ENCODE peak calls at places on chromosomes 12 and 14, in seven cellular contexts. One of them, this sample, is unnamed.

GRCh38 chr12:96720363-96720705 is 186.7 kb upstream of the NEDD1 start:
- DNase-seq in heart left ventricle: peak; percentile 56
- DNase-seq in fibroblast of lung: no peak
- DNase-seq in left ventricle myocardium inferior: no peak
- DNase-seq in MM.1S: peak; percentile 84
- DNase-seq in naive thymus-derived CD4-positive, alpha-beta T cell: peak; percentile 6
- DNase-seq in stomach: no peak
- DNase-seq in this sample: no peak

GRCh38 chr12:59459966-59460365 is 135.9 kb upstream of the SLC16A7 start:
- DNase-seq in heart left ventricle: no peak
- DNase-seq in fibroblast of lung: peak; percentile 21
- DNase-seq in left ventricle myocardium inferior: no peak
- DNase-seq in MM.1S: no peak
- DNase-seq in naive thymus-derived CD4-positive, alpha-beta T cell: no peak
- DNase-seq in stomach: no peak
- DNase-seq in this sample: no peak

GRCh38 chr12:124921200-124922008 is 7.0 kb upstream of the UBC start:
- DNase-seq in heart left ventricle: peak; percentile 74
- DNase-seq in fibroblast of lung: peak; percentile 79
- DNase-seq in left ventricle myocardium inferior: peak; percentile 45
- DNase-seq in MM.1S: peak; percentile 72
- DNase-seq in naive thymus-derived CD4-positive, alpha-beta T cell: peak; percentile 77
- DNase-seq in stomach: peak; percentile 63
- DNase-seq in this sample: peak; percentile 49

GRCh38 chr14:36996133-36996856 is 176.1 kb downstream of the SLC25A21 start:
- DNase-seq in heart left ventricle: no peak
- DNase-seq in fibroblast of lung: peak; percentile 38
- DNase-seq in left ventricle myocardium inferior: no peak
- DNase-seq in MM.1S: no peak
- DNase-seq in naive thymus-derived CD4-positive, alpha-beta T cell: no peak
- DNase-seq in stomach: no peak
- DNase-seq in this sample: no peak

GRCh38 chr12:111581434-111582132 is 17.5 kb downstream of the ATXN2 start:
- DNase-seq in heart left ventricle: no peak
- DNase-seq in fibroblast of lung: no peak
- DNase-seq in left ventricle myocardium inferior: no peak
- DNase-seq in MM.1S: no peak
- DNase-seq in naive thymus-derived CD4-positive, alpha-beta T cell: no peak
- DNase-seq in stomach: no peak
- DNase-seq in this sample: no peak

GRCh38 chr14:86296173-86296572 is 766.2 kb downstream of the FLRT2 start:
- DNase-seq in heart left ventricle: no peak
- DNase-seq in fibroblast of lung: peak; percentile 70
- DNase-seq in left ventricle myocardium inferior: no peak
- DNase-seq in MM.1S: no peak
- DNase-seq in naive thymus-derived CD4-positive, alpha-beta T cell: no peak
- DNase-seq in stomach: no peak
- DNase-seq in this sample: no peak

GRCh38 chr14:21241218-21241819 is 27.9 kb downstream of the HNRNPC start:
- DNase-seq in heart left ventricle: no peak
- DNase-seq in fibroblast of lung: peak; percentile 57
- DNase-seq in left ventricle myocardium inferior: no peak
- DNase-seq in MM.1S: no peak
- DNase-seq in naive thymus-derived CD4-positive, alpha-beta T cell: no peak
- DNase-seq in stomach: no peak
- DNase-seq in this sample: no peak

GRCh38 chr14:67372833-67373232 is 12.7 kb downstream of the EIF2S1 start:
- DNase-seq in heart left ventricle: no peak
- DNase-seq in fibroblast of lung: no peak
- DNase-seq in left ventricle myocardium inferior: no peak
- DNase-seq in MM.1S: no peak
- DNase-seq in naive thymus-derived CD4-positive, alpha-beta T cell: no peak
- DNase-seq in stomach: no peak
- DNase-seq in this sample: no peak

GRCh38 chr12:11815397-11815796 is 165.9 kb downstream of the ETV6 start:
- DNase-seq in heart left ventricle: no peak
- DNase-seq in fibroblast of lung: no peak
- DNase-seq in left ventricle myocardium inferior: no peak
- DNase-seq in MM.1S: no peak
- DNase-seq in naive thymus-derived CD4-positive, alpha-beta T cell: no peak
- DNase-seq in stomach: no peak
- DNase-seq in this sample: no peak

GRCh38 chr12:106138646-106139421 is at the start of gene NUAK1:
- DNase-seq in heart left ventricle: peak; percentile 92
- DNase-seq in fibroblast of lung: peak; percentile 33
- DNase-seq in left ventricle myocardium inferior: peak; percentile 82
- DNase-seq in MM.1S: peak; percentile 84
- DNase-seq in naive thymus-derived CD4-positive, alpha-beta T cell: no peak
- DNase-seq in stomach: peak; percentile 54
- DNase-seq in this sample: peak; percentile 77

GRCh38 chr12:131432532-131433260 is 278.2 kb upstream of the SFSWAP start:
- DNase-seq in heart left ventricle: no peak
- DNase-seq in fibroblast of lung: no peak
- DNase-seq in left ventricle myocardium inferior: no peak
- DNase-seq in MM.1S: no peak
- DNase-seq in naive thymus-derived CD4-positive, alpha-beta T cell: no peak
- DNase-seq in stomach: peak; percentile 5
- DNase-seq in this sample: no peak

GRCh38 chr14:33951183-33951840 is 438 bp upstream of the EGLN3 start:
- DNase-seq in heart left ventricle: no peak
- DNase-seq in fibroblast of lung: no peak
- DNase-seq in left ventricle myocardium inferior: no peak
- DNase-seq in MM.1S: no peak
- DNase-seq in naive thymus-derived CD4-positive, alpha-beta T cell: no peak
- DNase-seq in stomach: no peak
- DNase-seq in this sample: no peak

GRCh38 chr14:25841226-25841625 is 756.6 kb downstream of the NOVA1 start:
- DNase-seq in heart left ventricle: no peak
- DNase-seq in fibroblast of lung: no peak
- DNase-seq in left ventricle myocardium inferior: no peak
- DNase-seq in MM.1S: no peak
- DNase-seq in naive thymus-derived CD4-positive, alpha-beta T cell: no peak
- DNase-seq in stomach: no peak
- DNase-seq in this sample: no peak

GRCh38 chr12:62931481-62931880 is 3.5 kb downstream of the PPM1H start:
- DNase-seq in heart left ventricle: no peak
- DNase-seq in fibroblast of lung: no peak
- DNase-seq in left ventricle myocardium inferior: no peak
- DNase-seq in MM.1S: no peak
- DNase-seq in naive thymus-derived CD4-positive, alpha-beta T cell: no peak
- DNase-seq in stomach: no peak
- DNase-seq in this sample: no peak

GRCh38 chr12:108789546-108789945 is 58.2 kb upstream of the CORO1C start:
- DNase-seq in heart left ventricle: no peak
- DNase-seq in fibroblast of lung: no peak
- DNase-seq in left ventricle myocardium inferior: peak; percentile 4
- DNase-seq in MM.1S: no peak
- DNase-seq in naive thymus-derived CD4-positive, alpha-beta T cell: no peak
- DNase-seq in stomach: no peak
- DNase-seq in this sample: no peak

GRCh38 chr12:126617312-126617711 is 1552.1 kb downstream of the AACS start:
- DNase-seq in heart left ventricle: no peak
- DNase-seq in fibroblast of lung: no peak
- DNase-seq in left ventricle myocardium inferior: no peak
- DNase-seq in MM.1S: peak; percentile 7
- DNase-seq in naive thymus-derived CD4-positive, alpha-beta T cell: no peak
- DNase-seq in stomach: no peak
- DNase-seq in this sample: no peak

GRCh38 chr14:78010688-78011087 is 159.5 kb upstream of the NRXN3 start:
- DNase-seq in heart left ventricle: no peak
- DNase-seq in fibroblast of lung: no peak
- DNase-seq in left ventricle myocardium inferior: no peak
- DNase-seq in MM.1S: no peak
- DNase-seq in naive thymus-derived CD4-positive, alpha-beta T cell: no peak
- DNase-seq in stomach: no peak
- DNase-seq in this sample: peak; percentile 61

GRCh38 chr14:55255979-55256378 is 15.2 kb upstream of the FBXO34 start:
- DNase-seq in heart left ventricle: no peak
- DNase-seq in fibroblast of lung: no peak
- DNase-seq in left ventricle myocardium inferior: no peak
- DNase-seq in MM.1S: no peak
- DNase-seq in naive thymus-derived CD4-positive, alpha-beta T cell: no peak
- DNase-seq in stomach: no peak
- DNase-seq in this sample: no peak

DNA sequence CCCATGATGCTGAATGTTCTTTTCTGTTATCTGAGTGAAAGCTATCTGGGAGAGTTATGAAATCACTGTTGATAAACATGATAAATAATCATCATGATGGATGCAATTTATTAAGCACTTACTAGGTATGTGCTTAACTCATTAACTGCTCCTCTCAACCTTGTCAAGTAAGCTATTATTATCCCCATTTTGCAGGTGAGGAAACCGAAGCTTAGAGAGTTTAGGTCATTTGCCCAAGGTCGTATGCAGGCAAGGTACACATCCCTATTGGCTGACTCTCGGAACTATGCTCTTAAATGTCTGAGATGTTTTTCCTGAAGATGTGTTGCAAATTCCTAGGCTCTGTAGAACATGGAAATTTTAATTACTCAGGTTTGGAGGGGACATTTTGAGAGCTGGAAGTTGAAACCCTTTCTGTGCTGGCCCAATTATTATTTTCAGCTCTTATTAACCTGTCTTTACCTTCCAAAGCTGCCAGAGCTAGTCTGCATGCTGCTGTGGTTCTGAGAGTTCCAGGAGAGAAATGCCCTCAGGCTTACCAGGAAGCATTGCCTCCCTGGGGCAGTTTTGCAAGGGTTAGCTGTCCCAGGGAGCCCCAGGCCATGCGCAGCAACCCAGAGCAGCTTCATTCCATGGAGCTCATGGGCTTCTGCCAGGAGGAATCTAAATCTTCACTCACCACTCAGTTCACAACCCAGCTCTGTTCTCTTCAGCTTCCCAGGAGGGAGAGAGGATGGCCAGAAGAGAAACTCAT is 55.6 kb upstream of the OAS1 start:
- DNase-seq in heart left ventricle: no peak
- DNase-seq in fibroblast of lung: no peak
- DNase-seq in left ventricle myocardium inferior: no peak
- DNase-seq in MM.1S: no peak
- DNase-seq in naive thymus-derived CD4-positive, alpha-beta T cell: no peak
- DNase-seq in stomach: no peak
- DNase-seq in this sample: no peak
- H3K27me3 ChIP-seq in heart left ventricle: no peaks in the 10 kb centered on the region
- H3K27me3 ChIP-seq in fibroblast of lung: peaks cover 4% of the 10 kb centered on the region
- H3K27me3 ChIP-seq in left ventricle myocardium inferior: peaks cover 95% of the 10 kb centered on the region
- H3K27me3 ChIP-seq in MM.1S: no peaks in the 10 kb centered on the region
- H3K27me3 ChIP-seq in naive thymus-derived CD4-positive, alpha-beta T cell: no peaks in the 10 kb centered on the region
- H3K27me3 ChIP-seq in stomach: peaks cover 24% of the 10 kb centered on the region
- H3K27me3 ChIP-seq in this sample: no peaks in the 10 kb centered on the region

DNA sequence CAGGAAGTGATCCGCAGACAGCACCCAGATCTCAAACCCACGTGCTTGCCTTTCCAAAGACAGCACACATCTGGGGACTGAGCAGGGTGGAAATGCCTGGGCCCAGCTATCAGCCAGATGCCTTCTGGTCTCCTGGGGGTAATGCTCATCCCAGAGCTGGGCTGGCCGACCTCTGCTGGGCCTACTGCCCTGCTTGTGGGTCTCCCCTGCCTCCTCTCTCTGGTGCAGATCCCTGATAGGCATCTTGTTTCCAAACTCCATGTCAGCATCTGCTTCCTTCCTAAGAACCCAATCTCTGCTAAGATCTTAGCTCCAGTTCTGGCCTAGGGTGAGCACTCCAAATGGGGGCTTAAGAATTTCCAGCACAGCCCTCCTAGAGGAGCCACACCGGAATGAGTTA is 1043.0 kb downstream of the VRK1 start:
- DNase-seq in heart left ventricle: no peak
- DNase-seq in fibroblast of lung: no peak
- DNase-seq in left ventricle myocardium inferior: no peak
- DNase-seq in MM.1S: no peak
- DNase-seq in naive thymus-derived CD4-positive, alpha-beta T cell: no peak
- DNase-seq in stomach: no peak
- DNase-seq in this sample: no peak
- H3K27ac ChIP-seq in heart left ventricle: no peak overlapping the region
- H3K27ac ChIP-seq in fibroblast of lung: no peak overlapping the region
- H3K27ac ChIP-seq in left ventricle myocardium inferior: no peak overlapping the region
- H3K27ac ChIP-seq in MM.1S: no peak overlapping the region
- H3K27ac ChIP-seq in naive thymus-derived CD4-positive, alpha-beta T cell: no peak overlapping the region
- H3K27ac ChIP-seq in stomach: no peak overlapping the region
- H3K27ac ChIP-seq in this sample: no peak overlapping the region

GRCh38 chr12:80712866-80713265 is 3.8 kb upstream of the MYF5 start:
- DNase-seq in heart left ventricle: no peak
- DNase-seq in fibroblast of lung: no peak
- DNase-seq in left ventricle myocardium inferior: no peak
- DNase-seq in MM.1S: no peak
- DNase-seq in naive thymus-derived CD4-positive, alpha-beta T cell: no peak
- DNase-seq in stomach: no peak
- DNase-seq in this sample: no peak
- H3K27me3 ChIP-seq in heart left ventricle: peaks cover 17% of the 10 kb centered on the region
- H3K27me3 ChIP-seq in fibroblast of lung: no peaks in the 10 kb centered on the region
- H3K27me3 ChIP-seq in left ventricle myocardium inferior: peaks cover 93% of the 10 kb centered on the region
- H3K27me3 ChIP-seq in MM.1S: no peaks in the 10 kb centered on the region
- H3K27me3 ChIP-seq in naive thymus-derived CD4-positive, alpha-beta T cell: peaks cover 3% of the 10 kb centered on the region
- H3K27me3 ChIP-seq in stomach: peaks cover 46% of the 10 kb centered on the region
- H3K27me3 ChIP-seq in this sample: peaks cover 6% of the 10 kb centered on the region

DNA sequence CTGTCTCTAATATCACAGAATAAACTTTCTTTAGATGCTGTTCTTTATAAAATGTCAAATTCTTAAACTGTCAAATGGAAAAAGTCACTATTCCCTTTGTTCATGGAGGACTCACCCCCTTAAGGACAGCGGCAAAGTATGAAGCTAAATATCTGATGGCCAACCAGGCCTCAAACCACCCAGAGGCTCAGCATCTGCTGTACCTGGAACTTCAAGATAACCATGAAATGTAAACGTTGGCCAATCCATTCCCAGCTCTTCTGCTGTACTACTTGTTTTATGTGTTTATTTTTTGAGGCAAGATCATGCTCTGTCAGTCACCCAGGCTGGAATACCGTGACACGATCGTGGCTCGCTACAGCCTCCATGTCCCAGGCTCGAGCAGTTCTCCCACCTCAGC is 15.7 kb downstream of the RFC5 start:
- DNase-seq in heart left ventricle: no peak
- DNase-seq in fibroblast of lung: no peak
- DNase-seq in left ventricle myocardium inferior: no peak
- DNase-seq in MM.1S: no peak
- DNase-seq in naive thymus-derived CD4-positive, alpha-beta T cell: no peak
- DNase-seq in stomach: no peak
- DNase-seq in this sample: no peak
- H3K27ac ChIP-seq in heart left ventricle: no peak overlapping the region
- H3K27ac ChIP-seq in fibroblast of lung: no peak overlapping the region
- H3K27ac ChIP-seq in left ventricle myocardium inferior: no peak overlapping the region
- H3K27ac ChIP-seq in MM.1S: no peak overlapping the region
- H3K27ac ChIP-seq in naive thymus-derived CD4-positive, alpha-beta T cell: no peak overlapping the region
- H3K27ac ChIP-seq in stomach: no peak overlapping the region
- H3K27ac ChIP-seq in this sample: no peak overlapping the region